ENCODE peak calls at places on chromosome 20, in seven cellular contexts. R is GM23248, X is lower lobe of right lung, U is immature natural killer cell, A is putamen, K is fibroblast of the aortic adventitia, O is HFFc6. P is an unnamed sample.

GRCh38 chr20:46144626-46145025 is 26.5 kb downstream of the CD40 start:
- DNase-seq in O (no peak), X (no peak), U (no peak), K (no peak), A (no peak), R (no peak), P (no peak)

GRCh38 chr20:25045343-25045712 is 12.6 kb downstream of the ACSS1 start:
- DNase-seq in R (no peak), K (no peak), X (peak; percentile 24), A (no peak), O (no peak), U (no peak), P (no peak)

GRCh38 chr20:11814276-11814675 is 103.4 kb upstream of the BTBD3 start:
- DNase-seq in K (peak; percentile 59), U (no peak), A (no peak), O (peak; percentile 77), R (peak; percentile 74), X (no peak), P (peak; percentile 13)

GRCh38 chr20:44522841-44523240 is 971 bp upstream of the SERINC3 start:
- DNase-seq in O (no peak), K (no peak), R (no peak), A (no peak), U (no peak), X (no peak), P (no peak)

GRCh38 chr20:33351696-33352095 is 49.6 kb downstream of the CDK5RAP1 start:
- DNase-seq in R (no peak), K (no peak), A (no peak), X (no peak), O (no peak), U (no peak), P (no peak)

GRCh38 chr20:4726710-4727391 is 5.1 kb downstream of the PRND start:
- DNase-seq in K (peak; percentile 42), X (no peak), O (peak; percentile 80), R (peak; percentile 92), U (peak; percentile 25), A (no peak), P (peak; percentile 49)

GRCh38 chr20:51319522-51319921 is 223.0 kb downstream of the NFATC2 start:
- DNase-seq in K (no peak), R (no peak), X (no peak), O (no peak), U (no peak), A (no peak), P (no peak)

GRCh38 chr20:3103369-3104032 is 19.0 kb upstream of the AVP start:
- DNase-seq in X (no peak), K (no peak), R (no peak), O (no peak), U (no peak), A (no peak), P (no peak)

GRCh38 chr20:60694763-60695162 is 557.3 kb upstream of the CDH4 start:
- DNase-seq in O (peak; percentile 12), R (peak; percentile 68), X (no peak), K (peak; percentile 13), U (no peak), A (no peak), P (peak; percentile 16)

P was measured in GM03348.